ENCODE peak calls at places on chromosomes 11 and 22, in seven cellular contexts. B is pancreas; X is AG04449; W is HCT116; K is CD8-positive, alpha-beta memory T cell; G is mucosa of descending colon; H is fibroblast of villous mesenchyme. M is an unnamed sample.

GRCh38 chr22:26314171-26314570 is 114.9 kb upstream of the ASPHD2 start:
- DNase-seq in K (no peak), G (no peak), H (no peak), W (no peak), B (no peak), X (no peak), M (no peak)

GRCh38 chr11:24521586-24521985 is 24.7 kb downstream of the LUZP2 start:
- DNase-seq in X (no peak), G (no peak), H (no peak), W (no peak), B (no peak), K (no peak), M (no peak)

GRCh38 chr22:44389181-44389580 is 76.4 kb upstream of the SHISAL1 start:
- DNase-seq in K (no peak), G (no peak), W (no peak), H (no peak), X (no peak), B (no peak), M (no peak)

GRCh38 chr22:46030241-46030880 is 53.4 kb upstream of the WNT7B start:
- DNase-seq in B (peak; percentile 14), X (no peak), H (no peak), W (no peak), G (peak; percentile 23), K (no peak), M (no peak)

GRCh38 chr11:75626692-75627536 is 41.9 kb downstream of the MAP6 start:
- DNase-seq in W (no peak), X (no peak), G (no peak), B (no peak), H (peak; percentile 37), K (no peak), M (no peak)

GRCh38 chr11:45919276-45919675 is 1.6 kb upstream of the PEX16 start:
- DNase-seq in B (peak; percentile 16), K (no peak), X (no peak), W (no peak), G (peak; percentile 26), H (no peak), M (no peak)

GRCh38 chr22:30667092-30667485 is 586 bp downstream of the DUSP18 start:
- DNase-seq in X (no peak), G (no peak), H (no peak), K (no peak), W (peak; percentile 3), B (no peak), M (no peak)

GRCh38 chr22:23205330-23205729 is 25.0 kb downstream of the BCR start:
- DNase-seq in X (no peak), W (no peak), H (no peak), G (no peak), B (no peak), K (no peak), M (no peak)

GRCh38 chr11:10930224-10930960 is 72.5 kb upstream of the ZBED5 start:
- DNase-seq in W (no peak), H (peak; percentile 52), G (no peak), B (no peak), K (peak; percentile 26), X (no peak), M (no peak)

GRCh38 chr11:12092714-12093113 is 17.7 kb upstream of the MICAL2 start:
- DNase-seq in G (no peak), X (no peak), H (no peak), B (no peak), W (no peak), K (no peak), M (no peak)

GRCh38 chr11:20474951-20475517 is 87.5 kb downstream of the PRMT3 start:
- DNase-seq in B (no peak), G (no peak), H (no peak), W (no peak), X (no peak), K (no peak), M (no peak)

GRCh38 chr11:81267246-81267645 is 1466.4 kb downstream of the FAM181B start:
- DNase-seq in B (no peak), G (no peak), X (no peak), K (no peak), W (no peak), H (no peak), M (no peak)

GRCh38 chr11:2298795-2299747 is 2.6 kb downstream of the C11orf21 start:
- DNase-seq in X (no peak), B (peak; percentile 22), H (no peak), K (peak; percentile 23), W (no peak), G (peak; percentile 22), M (no peak)

GRCh38 chr11:26043665-26044064 is 288.3 kb upstream of the ANO3 start:
- DNase-seq in G (no peak), X (no peak), B (no peak), H (no peak), K (no peak), W (no peak), M (no peak)

GRCh38 chr11:2302280-2302843 is 549 bp downstream of the TSPAN32 start:
- DNase-seq in W (no peak), K (peak; percentile 26), X (no peak), H (no peak), G (no peak), B (peak; percentile 15), M (no peak)

GRCh38 chr22:37060801-37061610 is 9.5 kb downstream of the KCTD17 start:
- DNase-seq in G (no peak), W (no peak), H (no peak), K (no peak), B (no peak), X (no peak), M (no peak)

GRCh38 chr11:13143486-13144297 is 133.9 kb upstream of the BMAL1 start:
- DNase-seq in B (no peak), K (no peak), W (no peak), H (no peak), G (peak; percentile 72), X (no peak), M (no peak)

GRCh38 chr11:41431784-41432183 is 27.7 kb downstream of the LRRC4C start:
- DNase-seq in G (no peak), W (no peak), H (no peak), K (no peak), X (no peak), B (no peak), M (no peak)

GRCh38 chr11:64396079-64396591 is 37.2 kb downstream of the RPS6KA4 start:
- DNase-seq in W (no peak), X (no peak), B (no peak), G (no peak), K (no peak), H (peak; percentile 54), M (no peak)
- H3K4me3 ChIP-seq in W (no peak overlapping the region), X (no peak overlapping the region), B (no peak overlapping the region), G (no peak overlapping the region), K (no peak overlapping the region), H (no peak overlapping the region), M (no peak overlapping the region)

DNA sequence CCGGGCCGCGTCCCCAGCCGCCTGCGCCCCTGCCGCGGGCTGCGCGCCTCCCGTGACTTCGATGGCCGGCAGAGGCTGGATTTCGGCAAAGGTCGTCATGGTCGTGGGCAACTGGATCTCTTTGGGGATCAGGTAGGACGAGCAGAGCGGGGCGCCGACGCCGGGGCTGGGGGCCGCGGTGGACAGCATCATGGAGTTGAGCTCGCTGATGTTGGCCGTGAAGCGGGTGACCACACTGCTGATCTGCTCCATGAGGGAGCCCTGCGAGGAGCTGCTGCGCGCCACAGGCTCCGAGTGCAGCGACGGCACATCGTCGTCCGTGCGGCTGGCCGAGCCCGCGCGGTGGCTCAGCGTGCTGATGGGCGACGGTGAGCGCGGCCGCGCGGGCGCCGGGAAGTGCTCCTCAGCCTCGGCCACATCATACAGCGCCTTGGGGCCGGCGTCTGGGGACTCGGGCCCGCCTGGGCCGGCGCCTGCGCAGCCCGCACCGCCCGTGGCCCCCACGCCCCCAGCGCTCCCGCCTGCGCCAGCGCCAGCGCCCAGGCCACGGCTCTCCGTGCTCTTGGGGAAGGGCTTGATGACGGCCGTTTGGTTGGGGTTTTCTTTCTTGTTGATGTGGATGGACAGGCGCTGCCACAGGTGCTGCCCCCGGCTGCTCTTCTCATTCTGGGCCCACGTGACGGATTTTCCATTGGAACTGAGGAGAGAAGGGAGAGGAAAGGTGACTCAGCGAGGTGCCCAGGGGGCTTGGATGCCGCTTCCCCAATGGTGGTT is 171.5 kb upstream of the CTSC start:
- DNase-seq in B (no peak), W (no peak), H (no peak), K (no peak), X (no peak), G (peak; percentile 45), M (no peak)
- H3K4me3 ChIP-seq in B (peak overlapping the region; percentile 45), W (no peak overlapping the region), H (peak overlapping the region; percentile 41), K (no peak overlapping the region), X (peak overlapping the region; percentile 49), G (no peak overlapping the region), M (peak overlapping the region; percentile 34)

GRCh38 chr11:57511741-57512430 is 3.6 kb downstream of the SLC43A1 start:
- DNase-seq in H (no peak), G (no peak), B (no peak), W (no peak), K (no peak), X (no peak), M (no peak)

GRCh38 chr11:57512646-57513445 is 2.7 kb downstream of the SLC43A1 start:
- DNase-seq in B (no peak), W (no peak), X (no peak), G (no peak), H (no peak), K (no peak), M (no peak)

GRCh38 chr11:57514538-57515331 is 767 bp downstream of the SLC43A1 start:
- DNase-seq in X (no peak), H (peak; percentile 48), B (peak; percentile 90), K (peak; percentile 42), G (peak; percentile 81), W (no peak), M (no peak)

GRCh38 chr11:57513911-57514537 is 1.5 kb downstream of the SLC43A1 start:
- DNase-seq in H (peak; percentile 46), G (peak; percentile 72), W (no peak), K (peak; percentile 15), X (no peak), B (peak; percentile 53), M (no peak)

DNA sequence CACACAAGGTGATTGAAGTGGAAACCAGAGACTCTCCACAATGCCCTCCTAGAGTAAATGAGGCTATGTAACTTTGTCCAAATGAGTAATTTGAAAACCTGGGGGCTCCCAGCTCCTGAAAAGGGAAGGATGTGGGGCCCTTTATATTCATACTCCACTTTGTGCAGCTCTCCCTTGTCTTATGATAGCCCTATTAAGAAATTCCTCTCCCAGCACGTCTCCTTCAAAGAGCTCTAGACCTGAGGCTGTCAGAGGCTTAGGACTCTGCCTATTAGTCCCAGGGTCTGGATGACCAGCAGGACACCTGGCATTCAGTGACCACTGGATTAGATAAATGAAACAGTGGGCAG is 2.1 kb downstream of the SLC43A1 start:
- DNase-seq in H (no peak), X (no peak), W (no peak), B (no peak), K (no peak), G (no peak), M (no peak)
- H3K4me3 ChIP-seq in H (no peak overlapping the region), X (peak overlapping the region; percentile 18), W (no peak overlapping the region), B (peak overlapping the region; percentile 94), K (no peak overlapping the region), G (no peak overlapping the region), M (no peak overlapping the region)

DNA sequence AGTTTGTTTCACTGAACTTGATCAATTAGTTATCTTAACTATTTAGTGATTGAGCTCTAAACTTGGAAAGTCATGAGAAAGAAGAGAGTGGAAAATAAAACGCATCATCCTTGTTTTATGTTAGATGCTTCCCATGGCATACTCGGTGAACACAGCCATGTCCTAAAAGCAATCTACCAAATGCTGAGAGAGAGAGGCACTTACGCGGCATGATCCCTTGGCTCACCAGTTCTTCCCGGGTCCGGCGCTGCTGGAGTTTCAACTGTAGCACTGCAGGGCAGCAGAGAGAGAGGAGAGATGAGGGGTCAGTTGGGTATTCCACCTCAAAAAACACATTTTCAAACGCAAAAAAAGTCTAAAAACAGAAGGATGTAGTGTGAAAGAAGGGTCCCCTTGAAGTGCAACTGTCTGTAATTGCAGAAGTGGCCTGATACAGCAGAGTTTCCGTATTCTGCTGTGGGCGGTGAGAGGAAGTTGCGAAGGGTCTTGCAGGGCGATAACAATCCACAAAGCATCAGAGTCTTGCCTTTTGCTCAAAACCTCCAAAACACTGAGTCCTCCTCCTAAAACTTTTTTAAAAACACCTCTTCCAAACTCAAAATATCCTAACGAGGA is 92.7 kb downstream of the SGSM3 start:
- DNase-seq in W (no peak), G (no peak), K (peak; percentile 29), B (no peak), H (no peak), X (no peak), M (no peak)
- H3K4me3 ChIP-seq in W (no peak overlapping the region), G (no peak overlapping the region), K (peak overlapping the region; percentile 83), B (peak overlapping the region; percentile 23), H (no peak overlapping the region), X (no peak overlapping the region), M (no peak overlapping the region)

M was measured in skeletal muscle cell.